ENCODE peak calls at places on chromosomes 7 and 10, in seven cellular contexts. W is EL; P is H54; Z is spleen; C is RCC 7860; Q is activated naive CD8-positive, alpha-beta T cell treated with anti-CD3 and anti-CD28 coated beads for 36 hours; L is posterior cingulate gyrus. X is an unnamed sample.

GRCh38 chr10:27104919-27105318 is 4.6 kb upstream of the ANKRD26 start:
- DNase-seq in W (no peak), P (no peak), Z (no peak), C (no peak), Q (peak), L (no peak), X (no peak)

GRCh38 chr10:28317735-28318134 is 14.9 kb upstream of the MPP7 start:
- DNase-seq in W (peak), P (no peak), Z (no peak), C (no peak), Q (no peak), L (no peak), X (no peak)

GRCh38 chr10:84008878-84009277 is 130.4 kb upstream of the GHITM start:
- DNase-seq in W (peak), P (peak), Z (no peak), C (no peak), Q (peak), L (no peak), X (no peak)

GRCh38 chr7:136942396-136942795 is 73.9 kb downstream of the CHRM2 start:
- DNase-seq in W (no peak), P (no peak), Z (no peak), C (no peak), Q (no peak), L (no peak), X (no peak)

GRCh38 chr7:44251269-44251668 is 50.5 kb downstream of the YKT6 start:
- DNase-seq in W (no peak), P (no peak), Z (no peak), C (no peak), Q (no peak), L (no peak), X (no peak)

GRCh38 chr7:132526111-132526741 is 50.0 kb downstream of the PLXNA4 start:
- DNase-seq in W (no peak), P (no peak), Z (no peak), C (no peak), Q (no peak), L (no peak), X (no peak)

GRCh38 chr10:80497187-80498038 is 40.3 kb upstream of the SH2D4B start:
- DNase-seq in W (peak), P (no peak), Z (peak), C (no peak), Q (peak), L (peak), X (no peak)

GRCh38 chr10:101224910-101225823 is 4.1 kb downstream of the LBX1 start:
- DNase-seq in W (no peak), P (no peak), Z (no peak), C (no peak), Q (no peak), L (no peak), X (no peak)

GRCh38 chr7:7970620-7971307 is 2.2 kb downstream of the GLCCI1 start:
- DNase-seq in W (peak), P (peak), Z (no peak), C (peak), Q (no peak), L (peak), X (no peak)

GRCh38 chr7:142412551-142413193 is 154.8 kb upstream of the PRSS58 start:
- DNase-seq in W (peak), P (peak), Z (no peak), C (peak), Q (no peak), L (no peak), X (no peak)

GRCh38 chr10:73166972-73167371 is 836 bp downstream of the ECD start:
- DNase-seq in W (no peak), P (no peak), Z (no peak), C (no peak), Q (no peak), L (no peak), X (no peak)

GRCh38 chr7:76315372-76315771 is 12.9 kb downstream of the HSPB1 start:
- DNase-seq in W (no peak), P (no peak), Z (peak), C (no peak), Q (no peak), L (peak), X (no peak)

GRCh38 chr7:22372863-22373262 is 15.9 kb upstream of the RAPGEF5 start:
- DNase-seq in W (no peak), P (no peak), Z (no peak), C (no peak), Q (no peak), L (no peak), X (no peak)

GRCh38 chr7:37924399-37924798 is 4.0 kb downstream of the EPDR1 start:
- DNase-seq in W (no peak), P (no peak), Z (no peak), C (no peak), Q (no peak), L (no peak), X (no peak)

GRCh38 chr7:106095634-106096033 is 16.5 kb downstream of the SYPL1 start:
- DNase-seq in W (no peak), P (no peak), Z (no peak), C (no peak), Q (no peak), L (no peak), X (no peak)

GRCh38 chr7:20329389-20330175 is 1.1 kb upstream of the ITGB8 start:
- DNase-seq in W (peak), P (peak), Z (peak), C (peak), Q (peak), L (peak), X (peak)

GRCh38 chr10:89219512-89220218 is 12.5 kb upstream of the CH25H start:
- DNase-seq in W (no peak), P (no peak), Z (no peak), C (no peak), Q (no peak), L (peak), X (no peak)

GRCh38 chr7:20539201-20539600 is 76.3 kb upstream of the ABCB5 start:
- DNase-seq in W (peak), P (no peak), Z (no peak), C (no peak), Q (no peak), L (no peak), X (no peak)

GRCh38 chr7:19621740-19622139 is 87.1 kb downstream of the POLR1F start:
- DNase-seq in W (peak), P (no peak), Z (no peak), C (peak), Q (no peak), L (no peak), X (no peak)

GRCh38 chr10:89589091-89589725 is 53.8 kb upstream of the SLC16A12 start:
- DNase-seq in W (peak), P (no peak), Z (no peak), C (no peak), Q (no peak), L (no peak), X (no peak)

GRCh38 chr10:44198780-44199097 is 186.2 kb downstream of the CXCL12 start:
- DNase-seq in W (no peak), P (no peak), Z (no peak), C (no peak), Q (no peak), L (no peak), X (no peak)

GRCh38 chr10:78348416-78349164 is 314.9 kb downstream of the RPS24 start:
- DNase-seq in W (no peak), P (no peak), Z (peak), C (no peak), Q (no peak), L (peak), X (peak)

GRCh38 chr10:47256753-47257336 is 43.2 kb upstream of the GDF10 start:
- DNase-seq in W (no peak), P (no peak), Z (no peak), C (no peak), Q (peak), L (no peak), X (no peak)

GRCh38 chr10:14603539-14604102 is 171.1 kb downstream of the FAM107B start:
- DNase-seq in W (no peak), P (no peak), Z (peak), C (no peak), Q (peak), L (no peak), X (no peak)

GRCh38 chr7:19798986-19799385 is 25.6 kb upstream of the TMEM196 start:
- DNase-seq in W (no peak), P (no peak), Z (no peak), C (peak), Q (no peak), L (no peak), X (no peak)

GRCh38 chr7:7641129-7641663 is 644 bp downstream of the UMAD1 start:
- DNase-seq in W (peak), P (no peak), Z (no peak), C (no peak), Q (no peak), L (peak), X (no peak)

GRCh38 chr7:143049380-143049779 is 2.8 kb upstream of the OR6V1 start:
- DNase-seq in W (no peak), P (no peak), Z (no peak), C (no peak), Q (no peak), L (no peak), X (no peak)

GRCh38 chr10:5741276-5741675 is 56.6 kb downstream of the TASOR2 start:
- DNase-seq in W (no peak), P (no peak), Z (no peak), C (no peak), Q (no peak), L (no peak), X (no peak)

GRCh38 chr7:150903627-150904026 is 51.3 kb downstream of the AOC1 start:
- DNase-seq in W (peak), P (peak), Z (no peak), C (peak), Q (peak), L (peak), X (no peak)

GRCh38 chr10:7520496-7521485 is 110.0 kb upstream of the SFMBT2 start:
- DNase-seq in W (no peak), P (no peak), Z (no peak), C (peak), Q (no peak), L (no peak), X (no peak)

GRCh38 chr10:77501152-77501845 is 136.3 kb downstream of the KCNMA1 start:
- DNase-seq in W (peak), P (peak), Z (no peak), C (peak), Q (peak), L (peak), X (no peak)

GRCh38 chr7:55449205-55449991 is 84.3 kb downstream of the LANCL2 start:
- DNase-seq in W (no peak), P (no peak), Z (no peak), C (no peak), Q (no peak), L (peak), X (no peak)

GRCh38 chr7:81267508-81267907 is 348.7 kb upstream of the SEMA3C start:
- DNase-seq in W (no peak), P (no peak), Z (no peak), C (peak), Q (no peak), L (no peak), X (no peak)

GRCh38 chr10:49629286-49629915 is 15.6 kb downstream of the CHAT start:
- DNase-seq in W (no peak), P (no peak), Z (peak), C (no peak), Q (no peak), L (no peak), X (peak)

GRCh38 chr7:63093481-63093880 is 905.2 kb upstream of the ZNF722 start:
- DNase-seq in W (no peak), P (no peak), Z (no peak), C (no peak), Q (no peak), L (no peak), X (no peak)